ENCODE peak calls at places on chromosome 13, in ten cellular contexts. One of them, this sample, is unnamed.

GRCh38 chr13:97300871-97301270 is 78.7 kb downstream of the MBNL2 start:
- DNase-seq in thoracic aorta: no peak
- DNase-seq in AG04450: no peak
- DNase-seq in fibroblast of pulmonary artery: no peak
- DNase-seq in GM10248: no peak
- DNase-seq in cardiac fibroblast: no peak
- DNase-seq in right atrium auricular region: no peak
- DNase-seq in HFFc6: no peak
- DNase-seq in CD8-positive, alpha-beta T cell: no peak
- DNase-seq in heart left ventricle: no peak
- DNase-seq in this sample: no peak

GRCh38 chr13:38348890-38349289 is 761 bp upstream of the UFM1 start:
- DNase-seq in heart left ventricle: no peak
- DNase-seq in fibroblast of pulmonary artery: peak; percentile 31
- DNase-seq in GM10248: peak; percentile 15
- DNase-seq in AG04450: no peak
- DNase-seq in thoracic aorta: no peak
- DNase-seq in right atrium auricular region: no peak
- DNase-seq in HFFc6: peak; percentile 27
- DNase-seq in CD8-positive, alpha-beta T cell: peak; percentile 25
- DNase-seq in cardiac fibroblast: peak; percentile 72
- DNase-seq in this sample: no peak

GRCh38 chr13:113852536-113853517 is 11.0 kb downstream of the GAS6 start:
- DNase-seq in heart left ventricle: no peak
- DNase-seq in HFFc6: no peak
- DNase-seq in CD8-positive, alpha-beta T cell: no peak
- DNase-seq in fibroblast of pulmonary artery: no peak
- DNase-seq in right atrium auricular region: peak; percentile 54
- DNase-seq in thoracic aorta: no peak
- DNase-seq in AG04450: no peak
- DNase-seq in GM10248: no peak
- DNase-seq in cardiac fibroblast: no peak
- DNase-seq in this sample: no peak

GRCh38 chr13:55761986-55762385 is 1378.7 kb upstream of the PRR20A start:
- DNase-seq in heart left ventricle: no peak
- DNase-seq in GM10248: no peak
- DNase-seq in fibroblast of pulmonary artery: no peak
- DNase-seq in CD8-positive, alpha-beta T cell: no peak
- DNase-seq in cardiac fibroblast: no peak
- DNase-seq in right atrium auricular region: no peak
- DNase-seq in thoracic aorta: no peak
- DNase-seq in HFFc6: no peak
- DNase-seq in AG04450: no peak
- DNase-seq in this sample: no peak

GRCh38 chr13:102369303-102369702 is 32.5 kb downstream of the FGF14 start:
- DNase-seq in CD8-positive, alpha-beta T cell: no peak
- DNase-seq in cardiac fibroblast: peak; percentile 2
- DNase-seq in AG04450: no peak
- DNase-seq in HFFc6: no peak
- DNase-seq in right atrium auricular region: no peak
- DNase-seq in fibroblast of pulmonary artery: no peak
- DNase-seq in GM10248: no peak
- DNase-seq in heart left ventricle: no peak
- DNase-seq in thoracic aorta: no peak
- DNase-seq in this sample: no peak

GRCh38 chr13:98778749-98779148 is 26.3 kb upstream of the SLC15A1 start:
- DNase-seq in heart left ventricle: no peak
- DNase-seq in thoracic aorta: no peak
- DNase-seq in HFFc6: no peak
- DNase-seq in fibroblast of pulmonary artery: peak; percentile 23
- DNase-seq in CD8-positive, alpha-beta T cell: no peak
- DNase-seq in cardiac fibroblast: peak; percentile 52
- DNase-seq in GM10248: no peak
- DNase-seq in AG04450: no peak
- DNase-seq in right atrium auricular region: no peak
- DNase-seq in this sample: no peak

GRCh38 chr13:113816248-113816924 is 47.5 kb downstream of the GAS6 start:
- DNase-seq in thoracic aorta: no peak
- DNase-seq in GM10248: no peak
- DNase-seq in heart left ventricle: no peak
- DNase-seq in HFFc6: peak; percentile 31
- DNase-seq in cardiac fibroblast: no peak
- DNase-seq in AG04450: no peak
- DNase-seq in CD8-positive, alpha-beta T cell: no peak
- DNase-seq in right atrium auricular region: no peak
- DNase-seq in fibroblast of pulmonary artery: no peak
- DNase-seq in this sample: no peak

GRCh38 chr13:84896128-84896527 is 903.1 kb downstream of the SLITRK6 start:
- DNase-seq in right atrium auricular region: no peak
- DNase-seq in GM10248: peak; percentile 35
- DNase-seq in CD8-positive, alpha-beta T cell: no peak
- DNase-seq in fibroblast of pulmonary artery: peak; percentile 79
- DNase-seq in AG04450: peak; percentile 43
- DNase-seq in heart left ventricle: no peak
- DNase-seq in cardiac fibroblast: peak; percentile 74
- DNase-seq in HFFc6: peak; percentile 48
- DNase-seq in thoracic aorta: no peak
- DNase-seq in this sample: peak; percentile 55

GRCh38 chr13:39820606-39821005 is 165.1 kb downstream of the COG6 start:
- DNase-seq in HFFc6: no peak
- DNase-seq in CD8-positive, alpha-beta T cell: no peak
- DNase-seq in fibroblast of pulmonary artery: no peak
- DNase-seq in GM10248: no peak
- DNase-seq in cardiac fibroblast: no peak
- DNase-seq in AG04450: no peak
- DNase-seq in heart left ventricle: no peak
- DNase-seq in thoracic aorta: no peak
- DNase-seq in right atrium auricular region: no peak
- DNase-seq in this sample: no peak

GRCh38 chr13:39825886-39826285 is 170.4 kb downstream of the COG6 start:
- DNase-seq in CD8-positive, alpha-beta T cell: no peak
- DNase-seq in heart left ventricle: no peak
- DNase-seq in AG04450: no peak
- DNase-seq in HFFc6: no peak
- DNase-seq in cardiac fibroblast: no peak
- DNase-seq in thoracic aorta: no peak
- DNase-seq in GM10248: no peak
- DNase-seq in right atrium auricular region: no peak
- DNase-seq in fibroblast of pulmonary artery: no peak
- DNase-seq in this sample: no peak

GRCh38 chr13:39823063-39823713 is 167.7 kb downstream of the COG6 start:
- DNase-seq in HFFc6: no peak
- DNase-seq in right atrium auricular region: no peak
- DNase-seq in cardiac fibroblast: no peak
- DNase-seq in thoracic aorta: no peak
- DNase-seq in CD8-positive, alpha-beta T cell: no peak
- DNase-seq in heart left ventricle: no peak
- DNase-seq in GM10248: no peak
- DNase-seq in AG04450: no peak
- DNase-seq in fibroblast of pulmonary artery: no peak
- DNase-seq in this sample: no peak

GRCh38 chr13:39821977-39822376 is 166.5 kb downstream of the COG6 start:
- DNase-seq in GM10248: no peak
- DNase-seq in CD8-positive, alpha-beta T cell: no peak
- DNase-seq in fibroblast of pulmonary artery: no peak
- DNase-seq in AG04450: no peak
- DNase-seq in right atrium auricular region: no peak
- DNase-seq in thoracic aorta: no peak
- DNase-seq in cardiac fibroblast: no peak
- DNase-seq in heart left ventricle: no peak
- DNase-seq in HFFc6: no peak
- DNase-seq in this sample: no peak

GRCh38 chr13:39822437-39822836 is 167.0 kb downstream of the COG6 start:
- DNase-seq in right atrium auricular region: no peak
- DNase-seq in AG04450: no peak
- DNase-seq in CD8-positive, alpha-beta T cell: no peak
- DNase-seq in fibroblast of pulmonary artery: no peak
- DNase-seq in cardiac fibroblast: peak; percentile 9
- DNase-seq in thoracic aorta: no peak
- DNase-seq in HFFc6: no peak
- DNase-seq in heart left ventricle: no peak
- DNase-seq in GM10248: no peak
- DNase-seq in this sample: no peak
- TF ChIP-seq CTCF in right atrium auricular region: no peak
- TF ChIP-seq CTCF in AG04450: no peak
- TF ChIP-seq CTCF in CD8-positive, alpha-beta T cell: no peak
- TF ChIP-seq CTCF in fibroblast of pulmonary artery: no peak
- TF ChIP-seq CTCF in cardiac fibroblast: no peak
- TF ChIP-seq CTCF in thoracic aorta: no peak
- TF ChIP-seq CTCF in HFFc6: no peak
- TF ChIP-seq CTCF in heart left ventricle: no peak
- TF ChIP-seq CTCF in GM10248: no peak
- TF ChIP-seq CTCF in this sample: no peak

GRCh38 chr13:44921931-44922758 is 67.1 kb downstream of the NUFIP1 start:
- DNase-seq in GM10248: no peak
- DNase-seq in HFFc6: peak; percentile 96
- DNase-seq in fibroblast of pulmonary artery: peak; percentile 94
- DNase-seq in right atrium auricular region: peak; percentile 85
- DNase-seq in thoracic aorta: peak; percentile 62
- DNase-seq in AG04450: peak; percentile 93
- DNase-seq in cardiac fibroblast: peak; percentile 98
- DNase-seq in CD8-positive, alpha-beta T cell: no peak
- DNase-seq in heart left ventricle: peak; percentile 30
- DNase-seq in this sample: no peak

GRCh38 chr13:44919103-44919804 is 70.0 kb downstream of the NUFIP1 start:
- DNase-seq in HFFc6: no peak
- DNase-seq in AG04450: no peak
- DNase-seq in CD8-positive, alpha-beta T cell: no peak
- DNase-seq in fibroblast of pulmonary artery: no peak
- DNase-seq in GM10248: no peak
- DNase-seq in cardiac fibroblast: no peak
- DNase-seq in thoracic aorta: no peak
- DNase-seq in heart left ventricle: no peak
- DNase-seq in right atrium auricular region: no peak
- DNase-seq in this sample: no peak

GRCh38 chr13:44921478-44921877 is 67.8 kb downstream of the NUFIP1 start:
- DNase-seq in cardiac fibroblast: no peak
- DNase-seq in right atrium auricular region: no peak
- DNase-seq in AG04450: no peak
- DNase-seq in CD8-positive, alpha-beta T cell: no peak
- DNase-seq in HFFc6: no peak
- DNase-seq in GM10248: no peak
- DNase-seq in heart left ventricle: no peak
- DNase-seq in fibroblast of pulmonary artery: no peak
- DNase-seq in thoracic aorta: no peak
- DNase-seq in this sample: no peak

GRCh38 chr13:44918323-44919102 is 70.8 kb downstream of the NUFIP1 start:
- DNase-seq in AG04450: peak; percentile 93
- DNase-seq in cardiac fibroblast: peak; percentile 95
- DNase-seq in heart left ventricle: peak; percentile 90
- DNase-seq in right atrium auricular region: peak; percentile 94
- DNase-seq in thoracic aorta: peak; percentile 78
- DNase-seq in HFFc6: peak; percentile 99
- DNase-seq in fibroblast of pulmonary artery: peak; percentile 98
- DNase-seq in GM10248: peak; percentile 81
- DNase-seq in CD8-positive, alpha-beta T cell: peak; percentile 84
- DNase-seq in this sample: peak; percentile 72

GRCh38 chr13:44920013-44920412 is 69.3 kb downstream of the NUFIP1 start:
- DNase-seq in HFFc6: no peak
- DNase-seq in cardiac fibroblast: no peak
- DNase-seq in CD8-positive, alpha-beta T cell: no peak
- DNase-seq in AG04450: no peak
- DNase-seq in thoracic aorta: no peak
- DNase-seq in fibroblast of pulmonary artery: no peak
- DNase-seq in heart left ventricle: no peak
- DNase-seq in GM10248: no peak
- DNase-seq in right atrium auricular region: no peak
- DNase-seq in this sample: no peak
- TF ChIP-seq CTCF in HFFc6: no peak
- TF ChIP-seq CTCF in cardiac fibroblast: no peak
- TF ChIP-seq CTCF in CD8-positive, alpha-beta T cell: no peak
- TF ChIP-seq CTCF in AG04450: no peak
- TF ChIP-seq CTCF in thoracic aorta: no peak
- TF ChIP-seq CTCF in fibroblast of pulmonary artery: no peak
- TF ChIP-seq CTCF in heart left ventricle: no peak
- TF ChIP-seq CTCF in GM10248: no peak
- TF ChIP-seq CTCF in right atrium auricular region: no peak
- TF ChIP-seq CTCF in this sample: no peak

DNA sequence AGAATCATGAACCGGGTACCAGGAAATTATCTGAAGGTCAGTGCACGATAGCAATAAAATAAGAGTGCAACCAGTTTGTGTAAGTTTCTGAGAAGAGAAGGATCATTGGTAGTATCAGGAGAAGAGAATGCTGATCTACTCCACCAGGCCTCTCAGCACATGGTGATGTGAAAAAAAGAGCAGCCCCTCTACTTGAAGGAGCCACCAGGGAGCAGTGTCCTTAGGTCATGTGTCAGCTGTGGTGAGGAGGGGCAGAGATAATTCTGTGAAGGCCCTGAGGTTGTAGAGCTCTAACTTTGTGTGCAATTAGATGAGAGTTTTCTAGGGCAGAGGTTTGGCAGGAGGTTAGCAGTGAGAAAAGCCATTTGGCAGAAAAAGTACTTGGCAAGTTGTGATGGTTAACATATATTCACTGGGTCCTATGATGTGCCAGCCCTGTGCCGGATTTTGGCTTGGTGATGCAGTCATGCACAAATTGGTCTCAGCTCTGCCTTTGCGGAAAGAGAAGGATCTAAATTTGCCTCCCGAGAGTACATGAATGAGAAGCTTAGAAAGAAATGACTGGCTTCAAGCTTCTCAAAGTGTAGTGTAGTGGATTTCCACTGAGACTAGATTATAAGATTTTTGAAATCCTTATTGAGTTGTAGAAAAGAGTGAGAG is 19.2 kb upstream of the ZC3H13 start:
- DNase-seq in thoracic aorta: no peak
- DNase-seq in GM10248: peak; percentile 57
- DNase-seq in CD8-positive, alpha-beta T cell: no peak
- DNase-seq in AG04450: no peak
- DNase-seq in HFFc6: no peak
- DNase-seq in fibroblast of pulmonary artery: no peak
- DNase-seq in cardiac fibroblast: no peak
- DNase-seq in right atrium auricular region: no peak
- DNase-seq in heart left ventricle: no peak
- DNase-seq in this sample: peak; percentile 59
- TF ChIP-seq CTCF in thoracic aorta: no peak
- TF ChIP-seq CTCF in GM10248: peak; percentile 32
- TF ChIP-seq CTCF in CD8-positive, alpha-beta T cell: no peak
- TF ChIP-seq CTCF in AG04450: no peak
- TF ChIP-seq CTCF in HFFc6: no peak
- TF ChIP-seq CTCF in fibroblast of pulmonary artery: no peak
- TF ChIP-seq CTCF in cardiac fibroblast: no peak
- TF ChIP-seq CTCF in right atrium auricular region: no peak
- TF ChIP-seq CTCF in heart left ventricle: no peak
- TF ChIP-seq CTCF in this sample: peak; percentile 48

DNA sequence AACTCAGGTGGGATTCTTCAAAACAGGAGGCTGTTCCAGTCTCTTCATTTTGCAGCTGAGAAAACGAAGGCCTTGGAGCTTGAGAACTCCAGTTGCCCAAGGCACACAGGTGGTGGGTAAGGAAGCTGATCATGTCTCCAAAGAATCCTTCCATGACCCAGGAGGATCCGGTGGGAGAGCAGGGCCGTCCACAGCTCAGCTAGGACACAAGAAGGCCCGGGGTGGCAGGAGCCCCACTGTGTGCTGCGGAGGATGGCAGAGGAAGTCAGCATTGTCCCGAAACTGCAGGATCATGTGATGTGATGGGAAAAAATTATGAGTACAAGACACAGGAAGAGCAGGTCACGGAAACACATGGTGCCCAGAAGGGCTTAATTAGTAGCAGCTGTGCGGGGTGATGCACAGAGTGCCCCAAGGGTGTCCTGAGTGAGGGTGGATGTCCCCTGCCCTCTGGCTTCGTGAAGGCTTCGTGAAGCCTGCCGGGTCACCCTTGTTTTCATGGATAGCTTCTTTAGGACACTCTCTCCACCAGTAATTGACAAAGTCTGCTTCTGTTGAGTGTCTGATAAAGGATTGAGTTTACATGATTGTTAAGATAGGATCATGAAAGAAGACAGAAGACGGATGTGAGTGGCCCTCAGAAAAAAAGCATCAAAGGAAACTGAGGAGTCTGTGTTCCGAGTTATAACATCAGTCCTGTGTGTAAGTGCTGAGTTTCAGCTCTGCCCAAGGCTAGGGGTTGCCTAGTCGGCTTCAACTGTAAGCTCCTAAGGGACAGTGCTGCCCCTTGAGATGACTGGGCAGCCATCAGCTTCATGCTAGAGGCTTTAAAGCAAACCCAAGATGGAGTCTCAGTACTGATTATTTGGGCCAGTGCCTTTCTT is 33.8 kb upstream of the SACS start:
- DNase-seq in fibroblast of pulmonary artery: no peak
- DNase-seq in HFFc6: peak; percentile 66
- DNase-seq in GM10248: no peak
- DNase-seq in AG04450: no peak
- DNase-seq in cardiac fibroblast: no peak
- DNase-seq in thoracic aorta: no peak
- DNase-seq in right atrium auricular region: no peak
- DNase-seq in CD8-positive, alpha-beta T cell: no peak
- DNase-seq in heart left ventricle: peak; percentile 12
- DNase-seq in this sample: no peak
- TF ChIP-seq CTCF in fibroblast of pulmonary artery: no peak
- TF ChIP-seq CTCF in HFFc6: no peak
- TF ChIP-seq CTCF in GM10248: no peak
- TF ChIP-seq CTCF in AG04450: no peak
- TF ChIP-seq CTCF in cardiac fibroblast: no peak
- TF ChIP-seq CTCF in thoracic aorta: no peak
- TF ChIP-seq CTCF in right atrium auricular region: no peak
- TF ChIP-seq CTCF in CD8-positive, alpha-beta T cell: no peak
- TF ChIP-seq CTCF in heart left ventricle: no peak
- TF ChIP-seq CTCF in this sample: no peak